ENCODE peak calls at places on chromosomes 13 and 19, in five cellular contexts. Y, W, K, D and B are unnamed samples.

GRCh38 chr13:33935969-33936368 is 118.0 kb downstream of the RFC3 start:
- DNase-seq in W (no peak), Y (no peak), K (no peak), D (no peak), B (no peak)

GRCh38 chr19:17965370-17966114 is 1.4 kb upstream of the KCNN1 start:
- DNase-seq in D (no peak), K (no peak), W (no peak), Y (peak), B (no peak)

GRCh38 chr19:5130371-5131030 is 161.6 kb downstream of the KDM4B start:
- DNase-seq in K (no peak), D (no peak), Y (no peak), W (peak), B (no peak)

GRCh38 chr19:18239303-18239702 is 13.1 kb upstream of the PDE4C start:
- DNase-seq in D (no peak), Y (peak), W (no peak), K (no peak), B (no peak)

GRCh38 chr19:45507864-45508680 is 793 bp downstream of the VASP start:
- DNase-seq in W (peak), Y (peak), K (no peak), D (peak), B (no peak)

GRCh38 chr13:38735655-38736440 is 49.0 kb downstream of the FREM2 start:
- DNase-seq in W (no peak), D (no peak), K (peak), Y (no peak), B (no peak)

GRCh38 chr19:1001538-1002166 is 1.4 kb downstream of the GRIN3B start:
- DNase-seq in D (peak), W (peak), K (no peak), Y (peak), B (peak)

GRCh38 chr13:101916108-101916757 is 463.8 kb downstream of the ITGBL1 start:
- DNase-seq in K (no peak), W (peak), D (peak), Y (peak), B (no peak)

GRCh38 chr13:110471833-110472162 is 89.7 kb downstream of the RAB20 start:
- DNase-seq in K (no peak), D (peak), Y (no peak), W (peak), B (peak)

GRCh38 chr19:5637971-5638370 is 15.1 kb downstream of the SAFB start:
- DNase-seq in Y (no peak), D (no peak), K (no peak), W (no peak), B (no peak)

GRCh38 chr13:99331881-99332293 is 24.7 kb upstream of the GPR183 start:
- DNase-seq in K (no peak), Y (no peak), D (no peak), W (no peak), B (no peak)

GRCh38 chr13:96785986-96786385 is 208.3 kb downstream of the OXGR1 start:
- DNase-seq in K (no peak), W (no peak), Y (no peak), D (no peak), B (no peak)

GRCh38 chr13:51806571-51806970 is 2.6 kb upstream of the DHRS12 start:
- DNase-seq in D (no peak), K (peak), W (no peak), Y (no peak), B (no peak)

GRCh38 chr19:44644391-44645016 is 794 bp downstream of the PVR start:
- DNase-seq in Y (peak), W (peak), K (no peak), D (no peak), B (peak)

GRCh38 chr19:18601875-18602274 is 4.7 kb downstream of the CRLF1 start:
- DNase-seq in K (no peak), W (no peak), Y (peak), D (no peak), B (no peak)

GRCh38 chr13:97369269-97369893 is 64.6 kb upstream of the RAP2A start:
- DNase-seq in K (no peak), D (no peak), W (no peak), Y (no peak), B (no peak)

GRCh38 chr13:24473646-24474045 is 38.9 kb downstream of the PARP4 start:
- DNase-seq in W (no peak), Y (no peak), K (no peak), D (no peak), B (no peak)

GRCh38 chr13:76641056-76641455 is 245.1 kb downstream of the KCTD12 start:
- DNase-seq in Y (no peak), W (no peak), D (no peak), K (no peak), B (no peak)